ENCODE peak calls at places on chromosomes 6 and 20, in ten cellular contexts. E is ovary, B is Peyer's patch, M is upper lobe of left lung, H is A549, C is heart left ventricle, W is sigmoid colon, Y is transverse colon, O is prostate gland, F is body of pancreas. G is an unnamed sample.
A peak's percentile ranks its signal among the peaks of the same experiment; 100 is the strongest.

GRCh38 chr6:77030929-77031674 is 432.2 kb downstream of the HTR1B start:
- DNase-seq in E (no peak), O (no peak), M (no peak), B (no peak), C (no peak), F (no peak), H (no peak), Y (no peak), W (no peak), G (no peak)

GRCh38 chr20:2236266-2236665 is 59.5 kb upstream of the TGM3 start:
- DNase-seq in Y (no peak), W (no peak), B (no peak), O (no peak), E (no peak), F (no peak), H (peak; percentile 34), C (no peak), M (no peak), G (no peak)

GRCh38 chr6:113564401-113565161 is 292.6 kb upstream of the MARCKS start:
- DNase-seq in O (peak; percentile 5), F (peak; percentile 87), W (peak; percentile 97), H (no peak), B (peak; percentile 51), Y (peak; percentile 65), E (peak; percentile 67), C (peak; percentile 94), M (peak; percentile 63), G (peak; percentile 85)

GRCh38 chr6:138593100-138593877 is 94.0 kb upstream of the NHSL1 start:
- DNase-seq in F (peak; percentile 24), W (peak; percentile 73), O (peak; percentile 11), E (no peak), C (peak; percentile 37), H (peak; percentile 70), Y (peak; percentile 45), B (no peak), M (peak; percentile 71), G (no peak)

GRCh38 chr6:148828047-148828446 is 81.2 kb downstream of the UST start:
- DNase-seq in M (no peak), C (no peak), O (no peak), E (no peak), B (no peak), W (no peak), Y (no peak), H (no peak), F (no peak), G (no peak)

GRCh38 chr6:77502966-77503365 is 39.7 kb upstream of the HTR1B start:
- DNase-seq in C (no peak), F (no peak), M (no peak), Y (no peak), E (no peak), W (no peak), B (no peak), O (no peak), H (no peak), G (no peak)

GRCh38 chr6:149934249-149935156 is 7.3 kb upstream of the ULBP2 start:
- DNase-seq in H (peak; percentile 33), O (peak; percentile 69), F (peak; percentile 78), E (peak; percentile 52), B (no peak), W (no peak), Y (peak; percentile 75), C (peak; percentile 44), M (peak; percentile 35), G (no peak)

GRCh38 chr6:134519456-134519855 is 201.5 kb upstream of the SGK1 start:
- DNase-seq in W (no peak), M (peak; percentile 74), F (no peak), B (no peak), Y (no peak), C (peak; percentile 51), E (no peak), O (no peak), H (no peak), G (peak; percentile 84)

GRCh38 chr20:57835462-57836455 is 125.9 kb upstream of the PMEPA1 start:
- DNase-seq in E (no peak), H (no peak), B (no peak), F (no peak), Y (no peak), O (no peak), M (peak; percentile 12), C (no peak), W (no peak), G (no peak)

GRCh38 chr6:111361648-111362047 is 121.4 kb downstream of the REV3L start:
- DNase-seq in W (no peak), F (peak; percentile 35), M (no peak), E (no peak), O (no peak), B (no peak), Y (peak; percentile 23), H (peak; percentile 3), C (no peak), G (no peak)

GRCh38 chr20:12152996-12153395 is 235.3 kb downstream of the BTBD3 start:
- DNase-seq in W (no peak), B (no peak), E (no peak), O (no peak), Y (no peak), C (no peak), F (no peak), H (no peak), M (no peak), G (no peak)

GRCh38 chr6:125474061-125474460 is 172.3 kb upstream of the HDDC2 start:
- DNase-seq in M (no peak), O (no peak), W (no peak), E (no peak), H (no peak), C (no peak), Y (no peak), B (no peak), F (no peak), G (no peak)

GRCh38 chr20:56928007-56928406 is 298.9 kb downstream of the TFAP2C start:
- DNase-seq in C (no peak), O (no peak), H (no peak), B (no peak), E (no peak), W (peak; percentile 8), Y (no peak), M (no peak), F (no peak), G (no peak)

GRCh38 chr6:36659271-36659670 is 19.2 kb upstream of the CDKN1A start:
- DNase-seq in C (no peak), E (no peak), B (no peak), M (no peak), O (no peak), H (no peak), Y (no peak), W (peak; percentile 87), F (no peak), G (no peak)

GRCh38 chr20:34797012-34797720 is 28.3 kb downstream of the NCOA6 start:
- DNase-seq in F (no peak), Y (no peak), C (no peak), W (no peak), E (no peak), B (no peak), O (no peak), M (no peak), H (no peak), G (no peak)

GRCh38 chr6:132362318-132363185 is 38.7 kb downstream of the MOXD1 start:
- DNase-seq in F (no peak), O (no peak), B (no peak), Y (no peak), H (no peak), M (no peak), W (no peak), E (no peak), C (no peak), G (no peak)

GRCh38 chr6:165858571-165858970 is 195.5 kb upstream of the PDE10A start:
- DNase-seq in B (no peak), Y (no peak), M (no peak), W (no peak), O (no peak), F (no peak), E (no peak), H (peak; percentile 18), C (no peak), G (no peak)

GRCh38 chr20:58568441-58568931 is 53.3 kb upstream of the APCDD1L start:
- DNase-seq in H (no peak), W (no peak), C (no peak), F (no peak), M (no peak), Y (no peak), E (no peak), B (no peak), O (no peak), G (peak; percentile 39)

GRCh38 chr6:36840471-36841461 is 1.5 kb upstream of the CPNE5 start:
- DNase-seq in H (no peak), E (no peak), O (peak; percentile 39), M (no peak), C (peak; percentile 62), B (no peak), W (peak; percentile 76), Y (no peak), F (peak; percentile 35), G (no peak)

GRCh38 chr20:23399568-23400241 is 21.6 kb downstream of the NAPB start:
- DNase-seq in F (no peak), W (no peak), B (no peak), C (no peak), Y (no peak), H (peak; percentile 28), O (no peak), E (no peak), M (peak; percentile 59), G (no peak)
- TF ChIP-seq CTCF in F (no peak), W (no peak), B (no peak), C (no peak), Y (no peak), H (no peak), O (no peak), E (no peak), M (peak; percentile 53), G (no peak)

DNA sequence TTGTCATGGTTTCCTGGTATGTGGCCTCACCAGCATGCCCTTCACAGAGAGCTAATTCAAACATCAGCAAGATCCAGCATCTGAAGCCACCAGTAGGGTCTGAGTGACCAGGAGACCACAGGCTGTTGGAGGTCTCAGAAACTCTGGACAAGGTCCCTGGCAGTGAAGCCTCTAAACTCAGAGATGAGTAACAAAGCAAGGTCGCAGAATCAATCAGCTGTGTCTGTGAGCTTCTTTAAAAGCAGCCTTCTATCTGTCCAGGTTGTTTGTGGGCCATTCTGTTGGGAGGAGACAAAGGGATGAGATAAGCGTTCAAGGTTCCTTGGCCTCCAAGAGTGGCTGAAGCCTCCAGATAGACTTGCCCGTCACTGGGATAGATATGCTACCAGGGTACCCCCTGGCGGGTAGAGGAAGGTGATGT is 234.8 kb upstream of the RREB1 start:
- DNase-seq in F (no peak), E (no peak), M (no peak), Y (no peak), W (no peak), O (no peak), B (no peak), C (no peak), H (no peak), G (no peak)
- TF ChIP-seq POLR2A in F (no peak), E (no peak), M (no peak), Y (no peak), W (no peak), O (no peak), B (no peak), C (no peak), H (no peak), G (no peak)

GRCh38 chr20:40892642-40893041 is 136.0 kb upstream of the TOP1 start:
- DNase-seq in W (no peak), O (peak; percentile 35), Y (no peak), C (no peak), F (no peak), B (no peak), E (no peak), H (no peak), M (no peak), G (no peak)
- TF ChIP-seq CTCF in W (no peak), O (no peak), Y (no peak), C (no peak), F (no peak), B (no peak), E (no peak), H (no peak), M (no peak), G (no peak)

GRCh38 chr6:3258720-3259490 is at the start of gene PSMG4:
- DNase-seq in F (peak; percentile 96), B (peak; percentile 99), Y (peak; percentile 98), W (peak; percentile 97), C (peak; percentile 96), H (peak; percentile 73), E (peak; percentile 97), M (peak; percentile 96), O (peak; percentile 93), G (peak; percentile 99)
- TF ChIP-seq POLR2A in F (peak; percentile 76), B (peak; percentile 56), Y (peak; percentile 65), W (peak; percentile 25), C (peak; percentile 60), H (peak; percentile 60), E (peak; percentile 32), M (peak; percentile 58), O (peak; percentile 43), G (peak; percentile 45)